ENCODE peak calls at places on chromosome 7, in five cellular contexts. One of them, this sample, is unnamed.

GRCh38 chr7:28773423-28774129 is 184.6 kb downstream of the TRIL start:
- DNase-seq in endothelial cell of umbilical vein: peak
- DNase-seq in ovary: no peak
- DNase-seq in tibial artery: no peak
- DNase-seq in RWPE1: no peak
- DNase-seq in this sample: no peak

GRCh38 chr7:137508437-137509175 is 165.1 kb upstream of the PTN start:
- DNase-seq in endothelial cell of umbilical vein: peak
- DNase-seq in ovary: no peak
- DNase-seq in tibial artery: no peak
- DNase-seq in RWPE1: peak
- DNase-seq in this sample: peak

GRCh38 chr7:34845666-34846361 is 187.8 kb downstream of the NPSR1 start:
- DNase-seq in endothelial cell of umbilical vein: no peak
- DNase-seq in ovary: no peak
- DNase-seq in tibial artery: no peak
- DNase-seq in RWPE1: peak
- DNase-seq in this sample: peak

GRCh38 chr7:152969335-152969734 is 209.8 kb downstream of the ACTR3B start:
- DNase-seq in endothelial cell of umbilical vein: no peak
- DNase-seq in ovary: no peak
- DNase-seq in tibial artery: no peak
- DNase-seq in RWPE1: no peak
- DNase-seq in this sample: no peak

GRCh38 chr7:157228864-157229422 is 90.2 kb downstream of the UBE3C start:
- DNase-seq in endothelial cell of umbilical vein: peak
- DNase-seq in ovary: no peak
- DNase-seq in tibial artery: no peak
- DNase-seq in RWPE1: no peak
- DNase-seq in this sample: peak

GRCh38 chr7:101089876-101090275 is 4.6 kb downstream of the TRIM56 start:
- DNase-seq in endothelial cell of umbilical vein: no peak
- DNase-seq in ovary: no peak
- DNase-seq in tibial artery: no peak
- DNase-seq in RWPE1: no peak
- DNase-seq in this sample: no peak

GRCh38 chr7:46972205-46972604 is 609.7 kb downstream of the TNS3 start:
- DNase-seq in endothelial cell of umbilical vein: peak
- DNase-seq in ovary: no peak
- DNase-seq in tibial artery: no peak
- DNase-seq in RWPE1: peak
- DNase-seq in this sample: peak

GRCh38 chr7:5630670-5631069 is 150.8 kb downstream of the RNF216 start:
- DNase-seq in endothelial cell of umbilical vein: no peak
- DNase-seq in ovary: no peak
- DNase-seq in tibial artery: no peak
- DNase-seq in RWPE1: no peak
- DNase-seq in this sample: no peak

GRCh38 chr7:138916731-138917130 is 64.5 kb downstream of the KIAA1549 start:
- DNase-seq in endothelial cell of umbilical vein: no peak
- DNase-seq in ovary: no peak
- DNase-seq in tibial artery: no peak
- DNase-seq in RWPE1: no peak
- DNase-seq in this sample: no peak

GRCh38 chr7:44535348-44536064 is 5.6 kb downstream of the NPC1L1 start:
- DNase-seq in endothelial cell of umbilical vein: no peak
- DNase-seq in ovary: no peak
- DNase-seq in tibial artery: peak
- DNase-seq in RWPE1: no peak
- DNase-seq in this sample: no peak

GRCh38 chr7:96591159-96591899 is 118.3 kb downstream of the SEM1 start:
- DNase-seq in endothelial cell of umbilical vein: no peak
- DNase-seq in ovary: no peak
- DNase-seq in tibial artery: no peak
- DNase-seq in RWPE1: no peak
- DNase-seq in this sample: no peak

GRCh38 chr7:133705596-133705995 is 421.5 kb upstream of the LRGUK start:
- DNase-seq in endothelial cell of umbilical vein: no peak
- DNase-seq in ovary: no peak
- DNase-seq in tibial artery: no peak
- DNase-seq in RWPE1: peak
- DNase-seq in this sample: peak

GRCh38 chr7:138924551-138925225 is 56.5 kb downstream of the KIAA1549 start:
- DNase-seq in endothelial cell of umbilical vein: no peak
- DNase-seq in ovary: no peak
- DNase-seq in tibial artery: no peak
- DNase-seq in RWPE1: no peak
- DNase-seq in this sample: no peak

GRCh38 chr7:75937958-75938786 is 23.2 kb downstream of the POR start:
- DNase-seq in endothelial cell of umbilical vein: peak
- DNase-seq in ovary: peak
- DNase-seq in tibial artery: peak
- DNase-seq in RWPE1: no peak
- DNase-seq in this sample: peak

GRCh38 chr7:129169171-129169643 is 19.2 kb upstream of the SMO start:
- DNase-seq in endothelial cell of umbilical vein: peak
- DNase-seq in ovary: peak
- DNase-seq in tibial artery: no peak
- DNase-seq in RWPE1: peak
- DNase-seq in this sample: no peak

GRCh38 chr7:39609084-39609461 is 14.3 kb upstream of the RALA start:
- DNase-seq in endothelial cell of umbilical vein: peak
- DNase-seq in ovary: no peak
- DNase-seq in tibial artery: no peak
- DNase-seq in RWPE1: no peak
- DNase-seq in this sample: peak

GRCh38 chr7:96380111-96380512 is 58.2 kb upstream of the SLC25A13 start:
- DNase-seq in endothelial cell of umbilical vein: peak
- DNase-seq in ovary: no peak
- DNase-seq in tibial artery: no peak
- DNase-seq in RWPE1: no peak
- DNase-seq in this sample: no peak

GRCh38 chr7:98066208-98066607 is 40.5 kb upstream of the LMTK2 start:
- DNase-seq in endothelial cell of umbilical vein: no peak
- DNase-seq in ovary: no peak
- DNase-seq in tibial artery: no peak
- DNase-seq in RWPE1: no peak
- DNase-seq in this sample: no peak

GRCh38 chr7:98064233-98064632 is 42.4 kb upstream of the LMTK2 start:
- DNase-seq in endothelial cell of umbilical vein: no peak
- DNase-seq in ovary: no peak
- DNase-seq in tibial artery: no peak
- DNase-seq in RWPE1: no peak
- DNase-seq in this sample: no peak

GRCh38 chr7:98066934-98067507 is 39.6 kb upstream of the LMTK2 start:
- DNase-seq in endothelial cell of umbilical vein: no peak
- DNase-seq in ovary: no peak
- DNase-seq in tibial artery: no peak
- DNase-seq in RWPE1: no peak
- DNase-seq in this sample: peak
- TF ChIP-seq CTCF in endothelial cell of umbilical vein: no peak
- TF ChIP-seq CTCF in ovary: no peak
- TF ChIP-seq CTCF in tibial artery: no peak
- TF ChIP-seq CTCF in RWPE1: no peak
- TF ChIP-seq CTCF in this sample: no peak

GRCh38 chr7:127550247-127550646 is 35.1 kb downstream of the GCC1 start:
- DNase-seq in endothelial cell of umbilical vein: no peak
- DNase-seq in ovary: no peak
- DNase-seq in tibial artery: no peak
- DNase-seq in RWPE1: no peak
- DNase-seq in this sample: no peak
- TF ChIP-seq CTCF in endothelial cell of umbilical vein: no peak
- TF ChIP-seq CTCF in ovary: no peak
- TF ChIP-seq CTCF in tibial artery: no peak
- TF ChIP-seq CTCF in RWPE1: no peak
- TF ChIP-seq CTCF in this sample: peak

GRCh38 chr7:74174606-74175082 is 488 bp downstream of the EIF4H start:
- DNase-seq in endothelial cell of umbilical vein: peak
- DNase-seq in ovary: peak
- DNase-seq in tibial artery: peak
- DNase-seq in RWPE1: peak
- DNase-seq in this sample: peak
- TF ChIP-seq CTCF in endothelial cell of umbilical vein: no peak
- TF ChIP-seq CTCF in ovary: no peak
- TF ChIP-seq CTCF in tibial artery: no peak
- TF ChIP-seq CTCF in RWPE1: no peak
- TF ChIP-seq CTCF in this sample: no peak

DNA sequence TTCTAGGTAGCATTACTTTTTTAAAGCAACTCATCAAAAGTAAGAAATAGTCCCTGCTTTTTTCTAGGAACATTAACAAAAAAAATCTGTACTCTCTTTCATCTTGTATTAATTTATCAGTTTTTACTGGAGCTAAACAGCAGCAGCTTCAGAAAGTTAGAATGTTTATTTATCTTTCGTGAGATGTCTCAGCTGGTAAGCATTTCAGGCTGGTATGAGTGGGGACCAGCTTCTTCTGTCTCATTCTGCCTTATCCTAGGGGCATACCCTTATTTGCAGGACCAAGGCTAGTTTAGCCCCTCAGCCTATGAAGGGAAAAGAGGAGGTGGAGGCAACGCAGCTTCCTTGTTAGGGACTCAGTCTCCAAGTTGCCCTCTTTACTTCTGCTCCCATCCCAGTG is 35.1 kb downstream of the LANCL2 start:
- DNase-seq in endothelial cell of umbilical vein: no peak
- DNase-seq in ovary: no peak
- DNase-seq in tibial artery: no peak
- DNase-seq in RWPE1: no peak
- DNase-seq in this sample: no peak
- TF ChIP-seq CTCF in endothelial cell of umbilical vein: no peak
- TF ChIP-seq CTCF in ovary: no peak
- TF ChIP-seq CTCF in tibial artery: no peak
- TF ChIP-seq CTCF in RWPE1: no peak
- TF ChIP-seq CTCF in this sample: no peak

GRCh38 chr7:17474724-17475344 is 176.4 kb downstream of the AHR start:
- DNase-seq in endothelial cell of umbilical vein: no peak
- DNase-seq in ovary: no peak
- DNase-seq in tibial artery: no peak
- DNase-seq in RWPE1: no peak
- DNase-seq in this sample: no peak
- TF ChIP-seq CTCF in endothelial cell of umbilical vein: peak
- TF ChIP-seq CTCF in ovary: no peak
- TF ChIP-seq CTCF in tibial artery: no peak
- TF ChIP-seq CTCF in RWPE1: no peak
- TF ChIP-seq CTCF in this sample: peak

DNA sequence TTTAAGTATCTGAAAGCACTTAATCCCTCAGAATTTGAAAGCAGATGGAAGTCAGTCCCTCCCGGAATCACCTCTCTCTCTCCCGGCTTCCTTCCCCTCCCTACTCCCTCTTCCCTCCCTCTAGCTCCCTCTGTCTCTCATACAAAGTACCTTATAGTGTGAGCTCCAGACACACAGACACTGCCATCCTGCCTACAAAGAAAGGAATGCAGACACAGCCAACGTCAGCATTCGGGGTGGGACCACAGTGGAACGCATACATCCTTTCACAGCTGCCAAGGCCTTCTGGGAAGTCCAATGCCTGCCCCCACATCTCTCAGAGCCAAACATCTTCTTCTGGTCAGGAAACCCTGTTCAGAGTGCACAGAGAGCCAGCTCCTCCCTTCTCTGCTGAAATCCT is 9.3 kb downstream of the NOD1 start:
- DNase-seq in endothelial cell of umbilical vein: peak
- DNase-seq in ovary: peak
- DNase-seq in tibial artery: peak
- DNase-seq in RWPE1: peak
- DNase-seq in this sample: peak
- TF ChIP-seq CTCF in endothelial cell of umbilical vein: peak
- TF ChIP-seq CTCF in ovary: peak
- TF ChIP-seq CTCF in tibial artery: peak
- TF ChIP-seq CTCF in RWPE1: no peak
- TF ChIP-seq CTCF in this sample: peak

GRCh38 chr7:151459726-151460473 is 20.0 kb upstream of the CRYGN start:
- DNase-seq in endothelial cell of umbilical vein: peak
- DNase-seq in ovary: peak
- DNase-seq in tibial artery: peak
- DNase-seq in RWPE1: peak
- DNase-seq in this sample: peak
- TF ChIP-seq CTCF in endothelial cell of umbilical vein: peak
- TF ChIP-seq CTCF in ovary: peak
- TF ChIP-seq CTCF in tibial artery: peak
- TF ChIP-seq CTCF in RWPE1: no peak
- TF ChIP-seq CTCF in this sample: peak

DNA sequence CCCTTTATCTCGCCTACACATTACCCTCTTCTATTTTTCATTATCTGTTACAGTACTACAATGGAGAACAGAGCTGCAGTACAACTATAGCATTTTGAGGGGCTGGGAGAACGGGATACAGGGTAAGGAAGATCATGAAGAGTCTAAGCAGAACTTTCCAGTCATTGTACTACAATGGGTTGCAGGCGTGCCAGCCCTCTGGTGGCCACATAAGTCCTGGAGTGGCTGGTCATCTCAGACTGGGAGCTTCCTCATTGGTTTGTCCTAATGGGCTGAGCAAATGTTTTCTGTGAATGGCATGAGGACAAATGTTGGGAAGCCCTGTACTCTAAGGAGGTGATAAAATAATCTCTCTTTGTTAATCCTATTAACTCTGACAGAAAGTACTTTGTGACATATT is 33.0 kb downstream of the TMEM106B start:
- DNase-seq in endothelial cell of umbilical vein: peak
- DNase-seq in ovary: no peak
- DNase-seq in tibial artery: no peak
- DNase-seq in RWPE1: peak
- DNase-seq in this sample: peak
- TF ChIP-seq CTCF in endothelial cell of umbilical vein: peak
- TF ChIP-seq CTCF in ovary: no peak
- TF ChIP-seq CTCF in tibial artery: peak
- TF ChIP-seq CTCF in RWPE1: no peak
- TF ChIP-seq CTCF in this sample: peak

DNA sequence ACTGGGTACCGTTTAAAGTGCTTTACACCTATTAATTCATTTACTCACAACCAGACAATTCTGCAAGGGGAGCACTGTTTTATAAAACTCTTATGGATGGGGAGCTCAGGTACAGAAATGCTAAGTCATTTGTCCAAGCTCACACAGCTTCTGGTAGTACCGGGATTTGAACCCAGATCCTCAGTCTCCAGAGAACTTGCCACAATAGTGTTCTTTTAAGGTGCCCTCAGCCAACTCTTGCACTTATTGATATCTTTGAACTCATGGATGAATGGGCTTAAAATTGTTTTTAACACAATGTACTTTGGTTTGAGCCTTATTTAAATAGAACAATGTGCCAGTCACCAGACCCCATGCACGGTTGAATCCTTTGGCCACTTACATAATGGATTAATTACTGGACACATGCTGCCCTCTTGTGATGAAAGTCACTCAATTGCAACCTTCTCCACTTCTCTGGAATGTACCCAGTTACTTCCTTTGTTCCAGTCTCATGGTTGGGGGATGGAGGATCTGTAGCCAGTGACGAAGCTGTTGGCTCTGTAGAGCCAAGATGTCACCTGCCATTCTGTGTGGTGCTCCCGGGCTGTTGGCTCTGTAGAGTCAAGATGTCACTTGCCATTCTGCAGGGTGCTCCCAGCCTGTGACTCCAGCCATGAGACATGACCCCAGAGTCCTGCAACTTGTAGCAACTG is 65.6 kb downstream of the NOD1 start:
- DNase-seq in endothelial cell of umbilical vein: peak
- DNase-seq in ovary: no peak
- DNase-seq in tibial artery: no peak
- DNase-seq in RWPE1: peak
- DNase-seq in this sample: peak
- TF ChIP-seq CTCF in endothelial cell of umbilical vein: peak
- TF ChIP-seq CTCF in ovary: peak
- TF ChIP-seq CTCF in tibial artery: peak
- TF ChIP-seq CTCF in RWPE1: peak
- TF ChIP-seq CTCF in this sample: peak

This sample was measured in fibroblast of pulmonary artery.